ENCODE peak calls at places on chromosomes 2 and 18, in seven cellular contexts. B, J, O, R, C, F and Q are unnamed samples.

GRCh38 chr2:13474538-13474937 is 757.8 kb downstream of the TRIB2 start:
- DNase-seq in R (no peak), B (no peak), O (no peak), J (no peak), F (no peak), C (no peak), Q (no peak)

GRCh38 chr2:9897331-9897737 is 54.1 kb downstream of the TAF1B start:
- DNase-seq in F (peak), B (no peak), R (no peak), O (peak), J (no peak), C (peak), Q (peak)

GRCh38 chr2:69968609-69969008 is 7.2 kb upstream of the ASPRV1 start:
- DNase-seq in F (no peak), O (no peak), C (no peak), J (no peak), B (no peak), R (no peak), Q (no peak)

GRCh38 chr2:183359867-183360266 is 235.6 kb downstream of the NUP35 start:
- DNase-seq in J (no peak), C (no peak), B (no peak), F (no peak), R (no peak), O (no peak), Q (peak)

GRCh38 chr2:239025081-239025801 is 177.4 kb downstream of the TWIST2 start:
- DNase-seq in F (no peak), B (no peak), C (no peak), O (no peak), R (no peak), J (no peak), Q (peak)

GRCh38 chr2:20184067-20184938 is 40.6 kb downstream of the SDC1 start:
- DNase-seq in F (no peak), C (peak), B (no peak), R (no peak), J (no peak), O (peak), Q (peak)

GRCh38 chr2:160063266-160063665 is 851 bp upstream of the PLA2R1 start:
- DNase-seq in C (no peak), R (no peak), B (no peak), J (no peak), O (no peak), F (no peak), Q (no peak)

GRCh38 chr2:30252723-30253688 is 21.7 kb downstream of the LBH start:
- DNase-seq in O (peak), F (peak), B (no peak), J (no peak), C (peak), R (no peak), Q (peak)

GRCh38 chr18:5543854-5544389 is at the start of gene EPB41L3:
- DNase-seq in F (peak), R (no peak), O (no peak), J (no peak), C (no peak), B (no peak), Q (peak)

GRCh38 chr2:173550143-173550542 is 195.5 kb downstream of the CDCA7 start:
- DNase-seq in R (no peak), B (no peak), F (no peak), O (no peak), C (peak), J (no peak), Q (peak)

GRCh38 chr2:182605166-182605565 is 110.9 kb upstream of the DNAJC10 start:
- DNase-seq in O (no peak), J (no peak), F (no peak), C (no peak), R (no peak), B (no peak), Q (no peak)

GRCh38 chr2:1605659-1606400 is 138.5 kb downstream of the PXDN start:
- DNase-seq in B (no peak), O (no peak), R (no peak), F (no peak), C (no peak), J (no peak), Q (peak)

GRCh38 chr2:207471261-207471660 is 58.5 kb upstream of the CREB1 start:
- DNase-seq in C (no peak), O (no peak), J (no peak), B (no peak), F (no peak), R (no peak), Q (no peak)

GRCh38 chr2:290090-290722 is 2.3 kb upstream of the ALKAL2 start:
- DNase-seq in J (peak), F (peak), C (peak), B (peak), O (peak), R (peak), Q (peak)

GRCh38 chr2:149224458-149224857 is 105.9 kb upstream of the LYPD6 start:
- DNase-seq in F (no peak), J (no peak), B (no peak), R (no peak), O (no peak), C (no peak), Q (no peak)

GRCh38 chr2:85983766-85984165 is 95.0 kb upstream of the ST3GAL5 start:
- DNase-seq in R (no peak), B (no peak), F (no peak), J (no peak), O (no peak), C (no peak), Q (no peak)

GRCh38 chr2:172454404-172455120 is 27.2 kb downstream of the ITGA6 start:
- DNase-seq in O (no peak), R (no peak), J (no peak), C (no peak), B (no peak), F (no peak), Q (no peak)

GRCh38 chr2:172109256-172109655 is 6.6 kb upstream of the DLX2 start:
- DNase-seq in C (no peak), F (no peak), J (no peak), R (no peak), O (no peak), B (no peak), Q (no peak)

GRCh38 chr2:206160124-206160806 is 570 bp downstream of the EEF1B2 start:
- DNase-seq in F (no peak), J (no peak), B (no peak), C (no peak), R (no peak), O (peak), Q (no peak)

GRCh38 chr2:161061786-161062185 is 98.4 kb upstream of the TANK start:
- DNase-seq in B (no peak), F (no peak), R (no peak), O (no peak), J (no peak), C (no peak), Q (no peak)

GRCh38 chr2:33510589-33510968 is 34.1 kb downstream of the RASGRP3 start:
- DNase-seq in F (no peak), C (no peak), O (no peak), J (no peak), B (no peak), R (no peak), Q (peak)

GRCh38 chr2:239691720-239692119 is 290.9 kb upstream of the HDAC4 start:
- DNase-seq in O (no peak), C (no peak), R (no peak), J (no peak), F (peak), B (no peak), Q (no peak)

GRCh38 chr2:29000481-29000880 is 19.4 kb downstream of the TOGARAM2 start:
- DNase-seq in O (no peak), R (peak), J (no peak), F (peak), B (no peak), C (no peak), Q (no peak)

GRCh38 chr2:112542974-112543760 is 902 bp downstream of the POLR1B start:
- DNase-seq in F (no peak), B (no peak), O (peak), C (peak), R (no peak), J (no peak), Q (peak)

GRCh38 chr2:191636235-191636543 is 41.7 kb upstream of the NABP1 start:
- DNase-seq in R (no peak), J (no peak), B (no peak), C (no peak), F (no peak), O (peak), Q (peak)

GRCh38 chr2:169345507-169346120 is 16.7 kb downstream of the LRP2 start:
- DNase-seq in R (no peak), O (no peak), B (no peak), J (no peak), F (no peak), C (no peak), Q (no peak)

GRCh38 chr2:112794131-112794733 is 9.9 kb upstream of the IL1A start:
- DNase-seq in C (peak), R (no peak), J (no peak), B (no peak), O (peak), F (peak), Q (peak)

GRCh38 chr2:11680181-11680900 is 10.3 kb upstream of the NTSR2 start:
- DNase-seq in C (no peak), O (no peak), J (no peak), F (peak), R (no peak), B (no peak), Q (no peak)

GRCh38 chr2:190718652-190719526 is 70.0 kb downstream of the NAB1 start:
- DNase-seq in F (no peak), B (no peak), R (peak), C (peak), J (no peak), O (peak), Q (peak)

GRCh38 chr18:54284967-54285785 is 15.9 kb downstream of the POLI start:
- DNase-seq in B (no peak), J (no peak), R (no peak), F (no peak), C (no peak), O (no peak), Q (peak)

GRCh38 chr2:210461401-210461800 is 15.2 kb downstream of the LANCL1 start:
- DNase-seq in C (no peak), F (no peak), B (no peak), J (no peak), R (peak), O (no peak), Q (no peak)

GRCh38 chr2:70894765-70895164 is 40.9 kb upstream of the ATP6V1B1 start:
- DNase-seq in R (no peak), J (no peak), B (no peak), O (no peak), F (no peak), C (no peak), Q (no peak)

GRCh38 chr2:191845248-191845715 is 1.6 kb downstream of the CAVIN2 start:
- DNase-seq in F (no peak), C (no peak), R (no peak), B (no peak), O (no peak), J (no peak), Q (no peak)